ENCODE peak calls at places on chromosomes 6 and 20, in six cellular contexts. T is breast epithelium; V is C1 segment of cervical spinal cord; D is B cell; J is activated naive CD8-positive, alpha-beta T cell treated with anti-CD3 and anti-CD28 coated beads, Interleukin-2, amount 50 U/mL, for 24 hours; A is GM12865. K is an unnamed sample.

GRCh38 chr6:99501762-99502161 is 13.5 kb downstream of the USP45 start:
- DNase-seq in A (no peak), V (no peak), D (no peak), J (no peak), T (no peak), K (no peak)

GRCh38 chr6:45590225-45590624 is 212.5 kb upstream of the SUPT3H start:
- DNase-seq in T (no peak), J (no peak), V (no peak), D (no peak), A (no peak), K (peak)

GRCh38 chr6:30810813-30811329 is 66.5 kb upstream of the IER3 start:
- DNase-seq in A (peak), D (peak), T (peak), J (peak), V (no peak), K (no peak)

GRCh38 chr20:20277772-20278382 is 90.0 kb upstream of the INSM1 start:
- DNase-seq in T (no peak), J (no peak), V (no peak), A (no peak), D (no peak), K (no peak)

GRCh38 chr20:48530957-48531356 is 296.8 kb downstream of the PREX1 start:
- DNase-seq in T (no peak), J (no peak), D (no peak), A (no peak), V (no peak), K (no peak)

GRCh38 chr6:53240763-53241162 is 92.1 kb upstream of the GCM1 start:
- DNase-seq in A (no peak), D (peak), J (no peak), V (no peak), T (no peak), K (no peak)

GRCh38 chr20:14415492-14415891 is 78.1 kb upstream of the FLRT3 start:
- DNase-seq in T (no peak), V (no peak), J (no peak), D (no peak), A (no peak), K (no peak)

GRCh38 chr20:52200870-52201269 is 9.3 kb upstream of the ZFP64 start:
- DNase-seq in A (no peak), V (no peak), J (no peak), T (no peak), D (no peak), K (no peak)

GRCh38 chr6:2749972-2750600 is 636 bp downstream of the MYLK4 start:
- DNase-seq in D (peak), J (peak), V (no peak), A (peak), T (no peak), K (no peak)

GRCh38 chr6:48757661-48758060 is 646.7 kb upstream of the PTCHD4 start:
- DNase-seq in A (no peak), V (no peak), J (no peak), T (no peak), D (no peak), K (no peak)

GRCh38 chr20:62123450-62124118 is 1.3 kb downstream of the LSM14B start:
- DNase-seq in V (no peak), T (no peak), D (no peak), A (no peak), J (no peak), K (no peak)

GRCh38 chr6:145015739-145016558 is 719.4 kb downstream of the EPM2A start:
- DNase-seq in J (peak), D (no peak), V (no peak), T (no peak), A (peak), K (peak)

GRCh38 chr6:82957171-82957894 is 108.3 kb downstream of the UBE3D start:
- DNase-seq in J (no peak), A (no peak), D (no peak), V (no peak), T (no peak), K (peak)

GRCh38 chr6:54802775-54803631 is 43.6 kb upstream of the FAM83B start:
- DNase-seq in J (no peak), T (no peak), A (no peak), D (no peak), V (no peak), K (peak)

GRCh38 chr20:4332466-4332865 is 317.1 kb upstream of the RNF24 start:
- DNase-seq in A (no peak), J (no peak), D (no peak), V (no peak), T (no peak), K (no peak)

GRCh38 chr6:84618046-84618752 is 146.2 kb downstream of the TBX18 start:
- DNase-seq in A (no peak), V (no peak), D (no peak), J (no peak), T (no peak), K (peak)

GRCh38 chr6:21598662-21599061 is 5.1 kb downstream of the SOX4 start:
- DNase-seq in V (no peak), D (no peak), T (peak), A (no peak), J (no peak), K (no peak)

GRCh38 chr6:135291288-135292116 is 110.4 kb downstream of the MYB start:
- DNase-seq in T (no peak), J (no peak), D (no peak), V (no peak), A (no peak), K (no peak)

GRCh38 chr20:6490849-6491248 is 276.6 kb upstream of the BMP2 start:
- DNase-seq in J (no peak), T (no peak), D (no peak), A (no peak), V (no peak), K (no peak)

GRCh38 chr6:93624408-93624807 is 205.0 kb upstream of the EPHA7 start:
- DNase-seq in V (no peak), D (no peak), T (no peak), A (no peak), J (no peak), K (no peak)

GRCh38 chr6:1952726-1953360 is 292.6 kb downstream of the GMDS start:
- DNase-seq in V (no peak), J (no peak), T (no peak), A (no peak), D (no peak), K (peak)

GRCh38 chr6:106557837-106558236 is 71.5 kb downstream of the RTN4IP1 start:
- DNase-seq in V (no peak), T (no peak), A (no peak), J (no peak), D (no peak), K (no peak)

GRCh38 chr20:44738779-44739477 is 6.7 kb upstream of the KCNK15 start:
- DNase-seq in A (peak), V (no peak), D (peak), T (peak), J (peak), K (no peak)

GRCh38 chr6:41200296-41200900 is 551 bp downstream of the TREML2 start:
- DNase-seq in A (peak), J (peak), T (no peak), D (peak), V (no peak), K (no peak)

GRCh38 chr6:114310053-114310452 is 32.8 kb downstream of the HS3ST5 start:
- DNase-seq in J (no peak), T (no peak), A (no peak), V (no peak), D (no peak), K (no peak)

GRCh38 chr6:138555294-138555988 is 56.1 kb upstream of the NHSL1 start:
- DNase-seq in A (peak), V (no peak), J (no peak), T (no peak), D (no peak), K (no peak)

GRCh38 chr20:23362392-23363256 is 642 bp downstream of the GZF1 start:
- DNase-seq in J (peak), V (no peak), D (no peak), T (peak), A (peak), K (no peak)